ENCODE peak calls at places on chromosomes 16 and 17, in five cellular contexts. One of them, this sample, is unnamed.

GRCh38 chr17:77926144-77926543 is 32.4 kb upstream of the TNRC6C start:
- DNase-seq in psoas muscle: no peak
- DNase-seq in OCI-LY7: no peak
- DNase-seq in ovary: no peak
- DNase-seq in pancreas: no peak
- DNase-seq in this sample: no peak

GRCh38 chr16:89375021-89375420 is 115.3 kb downstream of the ANKRD11 start:
- DNase-seq in psoas muscle: peak; percentile 6
- DNase-seq in ovary: no peak
- DNase-seq in pancreas: no peak
- DNase-seq in OCI-LY7: peak; percentile 73
- DNase-seq in this sample: peak; percentile 32

GRCh38 chr17:43673516-43674323 is 12.0 kb upstream of the MEOX1 start:
- DNase-seq in psoas muscle: peak; percentile 77
- DNase-seq in pancreas: peak; percentile 41
- DNase-seq in ovary: peak; percentile 81
- DNase-seq in OCI-LY7: peak; percentile 65
- DNase-seq in this sample: peak; percentile 65

GRCh38 chr16:47887496-47887895 is 268.3 kb downstream of the ABCC12 start:
- DNase-seq in OCI-LY7: no peak
- DNase-seq in psoas muscle: no peak
- DNase-seq in ovary: no peak
- DNase-seq in pancreas: no peak
- DNase-seq in this sample: no peak

GRCh38 chr16:50390914-50391700 is 22.3 kb upstream of the BRD7 start:
- DNase-seq in pancreas: no peak
- DNase-seq in OCI-LY7: no peak
- DNase-seq in ovary: no peak
- DNase-seq in psoas muscle: no peak
- DNase-seq in this sample: no peak

GRCh38 chr17:60960398-60961065 is 282.9 kb downstream of the BCAS3 start:
- DNase-seq in pancreas: no peak
- DNase-seq in psoas muscle: no peak
- DNase-seq in ovary: no peak
- DNase-seq in OCI-LY7: no peak
- DNase-seq in this sample: no peak

GRCh38 chr16:25692307-25692706 is 548 bp downstream of the HS3ST4 start:
- DNase-seq in pancreas: no peak
- DNase-seq in OCI-LY7: no peak
- DNase-seq in psoas muscle: no peak
- DNase-seq in ovary: no peak
- DNase-seq in this sample: no peak

GRCh38 chr16:75758215-75758614 is 31.9 kb upstream of the CPHXL start:
- DNase-seq in pancreas: no peak
- DNase-seq in ovary: no peak
- DNase-seq in OCI-LY7: no peak
- DNase-seq in psoas muscle: no peak
- DNase-seq in this sample: no peak

GRCh38 chr17:74485012-74485743 is 18.7 kb downstream of the CD300A start:
- DNase-seq in ovary: no peak
- DNase-seq in pancreas: no peak
- DNase-seq in psoas muscle: no peak
- DNase-seq in OCI-LY7: no peak
- DNase-seq in this sample: no peak

GRCh38 chr16:84404936-84405640 is 36.8 kb downstream of the ATP2C2 start:
- DNase-seq in OCI-LY7: no peak
- DNase-seq in psoas muscle: no peak
- DNase-seq in ovary: no peak
- DNase-seq in pancreas: no peak
- DNase-seq in this sample: no peak

GRCh38 chr16:67055712-67056487 is 27.0 kb downstream of the CBFB start:
- DNase-seq in OCI-LY7: no peak
- DNase-seq in ovary: no peak
- DNase-seq in psoas muscle: no peak
- DNase-seq in pancreas: no peak
- DNase-seq in this sample: no peak

GRCh38 chr17:81330884-81331245 is 35.8 kb upstream of the SLC38A10 start:
- DNase-seq in psoas muscle: no peak
- DNase-seq in OCI-LY7: no peak
- DNase-seq in ovary: no peak
- DNase-seq in pancreas: no peak
- DNase-seq in this sample: no peak

GRCh38 chr16:86961133-86961720 is 356.0 kb downstream of the C16orf95 start:
- DNase-seq in OCI-LY7: no peak
- DNase-seq in pancreas: no peak
- DNase-seq in psoas muscle: no peak
- DNase-seq in ovary: no peak
- DNase-seq in this sample: no peak

GRCh38 chr17:13721705-13722104 is 120.0 kb upstream of the HS3ST3A1 start:
- DNase-seq in ovary: no peak
- DNase-seq in pancreas: no peak
- DNase-seq in psoas muscle: no peak
- DNase-seq in OCI-LY7: no peak
- DNase-seq in this sample: no peak

GRCh38 chr16:85750827-85751641 is at the start of gene C16orf74:
- DNase-seq in ovary: peak; percentile 57
- DNase-seq in OCI-LY7: peak; percentile 45
- DNase-seq in psoas muscle: no peak
- DNase-seq in pancreas: peak; percentile 39
- DNase-seq in this sample: peak; percentile 65

GRCh38 chr17:48577946-48578615 is at the start of gene HOXB4:
- DNase-seq in pancreas: no peak
- DNase-seq in OCI-LY7: peak; percentile 85
- DNase-seq in psoas muscle: peak; percentile 81
- DNase-seq in ovary: no peak
- DNase-seq in this sample: peak; percentile 42

GRCh38 chr17:19374136-19374535 is 4.2 kb upstream of the MAPK7 start:
- DNase-seq in OCI-LY7: no peak
- DNase-seq in psoas muscle: no peak
- DNase-seq in ovary: no peak
- DNase-seq in pancreas: no peak
- DNase-seq in this sample: no peak

GRCh38 chr17:80382446-80382845 is 32.5 kb upstream of the ENDOV start:
- DNase-seq in psoas muscle: peak; percentile 8
- DNase-seq in OCI-LY7: no peak
- DNase-seq in pancreas: no peak
- DNase-seq in ovary: no peak
- DNase-seq in this sample: no peak

GRCh38 chr16:26391833-26392232 is 674.9 kb upstream of the C16orf82 start:
- DNase-seq in psoas muscle: no peak
- DNase-seq in OCI-LY7: peak; percentile 4
- DNase-seq in ovary: no peak
- DNase-seq in pancreas: no peak
- DNase-seq in this sample: no peak

GRCh38 chr17:74027539-74027938 is 175.9 kb upstream of the RPL38 start:
- DNase-seq in psoas muscle: no peak
- DNase-seq in OCI-LY7: no peak
- DNase-seq in ovary: no peak
- DNase-seq in pancreas: no peak
- DNase-seq in this sample: no peak

GRCh38 chr16:4401510-4401909 is 14.9 kb downstream of the CORO7 start:
- DNase-seq in OCI-LY7: no peak
- DNase-seq in psoas muscle: no peak
- DNase-seq in pancreas: no peak
- DNase-seq in ovary: no peak
- DNase-seq in this sample: no peak

GRCh38 chr17:44796731-44797130 is 33.4 kb downstream of the GJC1 start:
- DNase-seq in OCI-LY7: no peak
- DNase-seq in ovary: no peak
- DNase-seq in pancreas: no peak
- DNase-seq in psoas muscle: no peak
- DNase-seq in this sample: no peak

GRCh38 chr17:62064029-62064790 is 868 bp downstream of the MED13 start:
- DNase-seq in psoas muscle: no peak
- DNase-seq in ovary: no peak
- DNase-seq in OCI-LY7: peak; percentile 29
- DNase-seq in pancreas: no peak
- DNase-seq in this sample: no peak

GRCh38 chr17:80104956-80105375 is 3.6 kb downstream of the GAA start:
- DNase-seq in ovary: peak; percentile 33
- DNase-seq in OCI-LY7: no peak
- DNase-seq in psoas muscle: peak; percentile 47
- DNase-seq in pancreas: no peak
- DNase-seq in this sample: no peak

GRCh38 chr16:68444058-68444657 is 4.2 kb downstream of the SMPD3 start:
- DNase-seq in ovary: peak; percentile 61
- DNase-seq in psoas muscle: no peak
- DNase-seq in pancreas: peak; percentile 16
- DNase-seq in OCI-LY7: no peak
- DNase-seq in this sample: no peak

GRCh38 chr16:81692571-81692970 is 86.5 kb upstream of the PLCG2 start:
- DNase-seq in pancreas: no peak
- DNase-seq in psoas muscle: no peak
- DNase-seq in ovary: no peak
- DNase-seq in OCI-LY7: no peak
- DNase-seq in this sample: no peak

GRCh38 chr17:80260791-80261158 is at the start of gene RNF213:
- DNase-seq in psoas muscle: peak; percentile 77
- DNase-seq in OCI-LY7: peak; percentile 88
- DNase-seq in pancreas: peak; percentile 65
- DNase-seq in ovary: peak; percentile 68
- DNase-seq in this sample: peak; percentile 67

GRCh38 chr17:65156185-65156834 is 19.1 kb downstream of the RGS9 start:
- DNase-seq in pancreas: peak; percentile 72
- DNase-seq in ovary: no peak
- DNase-seq in psoas muscle: no peak
- DNase-seq in OCI-LY7: no peak
- DNase-seq in this sample: no peak
- TF ChIP-seq CTCF in pancreas: no peak
- TF ChIP-seq CTCF in ovary: no peak
- TF ChIP-seq CTCF in psoas muscle: no peak
- TF ChIP-seq CTCF in OCI-LY7: no peak
- TF ChIP-seq CTCF in this sample: no peak

GRCh38 chr16:79752421-79752820 is 151.9 kb upstream of the MAF start:
- DNase-seq in psoas muscle: no peak
- DNase-seq in OCI-LY7: no peak
- DNase-seq in ovary: no peak
- DNase-seq in pancreas: no peak
- DNase-seq in this sample: no peak

GRCh38 chr16:79751785-79752184 is 151.2 kb upstream of the MAF start:
- DNase-seq in pancreas: peak; percentile 5
- DNase-seq in psoas muscle: peak; percentile 59
- DNase-seq in ovary: peak; percentile 51
- DNase-seq in OCI-LY7: no peak
- DNase-seq in this sample: no peak

GRCh38 chr16:79747688-79748087 is 147.2 kb upstream of the MAF start:
- DNase-seq in pancreas: no peak
- DNase-seq in ovary: no peak
- DNase-seq in OCI-LY7: no peak
- DNase-seq in psoas muscle: no peak
- DNase-seq in this sample: no peak

GRCh38 chr16:79754081-79754872 is 153.7 kb upstream of the MAF start:
- DNase-seq in pancreas: no peak
- DNase-seq in psoas muscle: no peak
- DNase-seq in ovary: no peak
- DNase-seq in OCI-LY7: no peak
- DNase-seq in this sample: no peak

GRCh38 chr16:79748629-79749028 is 148.1 kb upstream of the MAF start:
- DNase-seq in ovary: no peak
- DNase-seq in pancreas: no peak
- DNase-seq in OCI-LY7: no peak
- DNase-seq in psoas muscle: no peak
- DNase-seq in this sample: no peak
- TF ChIP-seq CTCF in ovary: no peak
- TF ChIP-seq CTCF in pancreas: no peak
- TF ChIP-seq CTCF in OCI-LY7: no peak
- TF ChIP-seq CTCF in psoas muscle: no peak
- TF ChIP-seq CTCF in this sample: no peak

DNA sequence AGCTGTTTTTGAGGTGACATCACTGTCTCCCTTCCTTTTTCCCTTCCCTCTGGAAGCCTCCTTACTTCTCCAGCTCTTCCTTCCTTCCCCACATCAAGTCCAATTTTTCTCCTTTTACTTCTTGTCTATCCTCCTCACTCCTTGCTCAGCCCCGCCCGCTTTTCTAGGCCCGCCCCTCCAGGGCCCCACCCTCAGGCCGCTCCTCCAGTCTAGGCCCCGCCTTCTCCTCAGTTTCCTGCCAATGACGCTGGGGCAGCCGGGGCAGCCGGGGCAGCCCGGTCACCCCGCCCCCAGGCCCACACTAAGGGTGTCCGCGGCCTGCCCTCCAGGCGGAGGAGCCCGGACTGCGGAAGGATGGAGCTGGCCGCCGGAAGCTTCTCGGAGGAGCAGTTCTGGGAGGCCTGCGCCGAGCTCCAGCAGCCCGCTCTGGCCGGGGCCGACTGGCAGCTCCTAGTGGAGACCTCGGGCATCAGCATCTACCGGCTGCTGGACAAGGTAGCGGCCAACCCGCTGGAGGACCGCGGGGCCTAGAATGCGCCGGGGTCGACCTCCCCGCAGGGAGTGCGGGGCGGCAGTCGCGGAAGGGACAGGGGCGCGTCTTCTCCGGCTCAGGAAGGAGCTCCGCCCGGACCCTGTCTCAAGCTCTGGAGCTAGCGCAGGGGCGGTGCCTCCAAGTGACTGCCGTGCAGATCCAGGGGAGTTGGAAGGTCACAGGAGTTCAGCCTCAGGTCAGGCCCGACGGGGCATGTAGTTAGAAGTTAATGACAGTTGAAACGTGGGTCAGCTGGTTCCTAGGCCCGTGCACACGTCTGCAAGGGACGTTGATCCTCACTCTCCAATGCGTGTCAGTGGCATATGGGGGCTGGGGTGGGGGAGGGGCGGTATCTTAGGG is at the start of gene PCTP:
- DNase-seq in psoas muscle: peak; percentile 97
- DNase-seq in ovary: peak; percentile 93
- DNase-seq in pancreas: peak; percentile 90
- DNase-seq in OCI-LY7: peak; percentile 83
- DNase-seq in this sample: peak; percentile 80
- TF ChIP-seq CTCF in psoas muscle: peak; percentile 51
- TF ChIP-seq CTCF in ovary: no peak
- TF ChIP-seq CTCF in pancreas: no peak
- TF ChIP-seq CTCF in OCI-LY7: peak; percentile 60
- TF ChIP-seq CTCF in this sample: no peak

DNA sequence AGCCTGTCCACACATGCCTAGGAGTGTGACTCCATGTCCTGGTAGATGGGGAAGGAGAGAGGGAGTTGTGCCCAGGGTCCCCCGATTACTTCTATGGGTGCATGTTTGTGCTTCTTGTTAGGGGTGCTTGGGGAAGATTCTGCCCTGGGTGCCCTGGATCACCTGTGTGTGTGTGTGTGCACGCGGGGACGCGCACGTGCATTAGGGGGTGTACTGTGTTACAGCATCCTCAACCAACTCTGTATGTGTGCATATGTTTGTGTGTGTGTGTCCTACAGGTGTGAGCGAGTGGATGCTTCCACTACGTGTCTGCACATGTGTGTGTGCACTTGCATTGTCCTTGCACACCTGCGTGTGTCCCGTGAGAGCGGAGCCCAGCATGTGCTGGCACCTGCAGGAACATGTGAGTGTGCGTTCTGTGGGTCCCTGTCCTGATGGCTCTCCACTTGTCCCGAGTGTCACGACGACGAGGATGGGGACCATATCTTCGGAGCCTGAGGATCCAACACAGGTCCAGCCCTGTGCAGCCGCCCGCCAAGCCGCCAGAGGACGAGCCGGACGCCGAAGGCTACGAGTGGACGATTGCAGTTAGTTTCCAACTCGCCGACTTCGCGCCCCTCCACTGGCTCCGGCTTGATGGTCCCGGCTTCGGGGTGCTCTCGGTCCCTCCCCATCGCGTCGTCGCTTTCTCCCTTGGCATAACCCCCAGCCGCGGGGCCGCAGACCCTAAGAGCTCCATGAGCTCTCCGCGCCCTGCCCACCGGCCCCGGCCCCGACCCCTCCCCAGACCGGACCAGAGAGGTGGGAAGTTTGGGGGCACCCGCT is 6.0 kb upstream of the TBC1D3B start:
- DNase-seq in pancreas: no peak
- DNase-seq in psoas muscle: peak; percentile 62
- DNase-seq in OCI-LY7: no peak
- DNase-seq in ovary: no peak
- DNase-seq in this sample: no peak
- TF ChIP-seq CTCF in pancreas: no peak
- TF ChIP-seq CTCF in psoas muscle: no peak
- TF ChIP-seq CTCF in OCI-LY7: no peak
- TF ChIP-seq CTCF in ovary: no peak
- TF ChIP-seq CTCF in this sample: no peak

This sample was measured in activated B cell treated with CpG ODN at 0.5 μM for 24 hours.